ENCODE peak calls at places on chromosome 15, in five cellular contexts. D is NCI-H2081; E is T-helper 2 cell; Z is effector memory CD8-positive, alpha-beta T cell; K is H9. N is an unnamed sample.

GRCh38 chr15:49675051-49675450 is 54.2 kb downstream of the DTWD1 start:
- DNase-seq in K (no peak), Z (no peak), E (no peak), D (no peak), N (no peak)

GRCh38 chr15:73683624-73684536 is at the start of gene CD276:
- DNase-seq in D (peak; percentile 17), Z (no peak), E (no peak), K (peak; percentile 82), N (peak; percentile 88)

GRCh38 chr15:89177633-89178306 is 43.6 kb downstream of the RLBP1 start:
- DNase-seq in E (peak; percentile 47), K (peak; percentile 62), Z (peak; percentile 48), D (peak; percentile 68), N (no peak)

GRCh38 chr15:93033434-93034045 is 55.5 kb downstream of the RGMA start:
- DNase-seq in E (no peak), K (no peak), D (no peak), Z (no peak), N (no peak)

GRCh38 chr15:75452968-75453702 is 1.6 kb upstream of the SIN3A start:
- DNase-seq in Z (peak; percentile 21), D (peak; percentile 32), E (peak; percentile 35), K (peak; percentile 80), N (no peak)

GRCh38 chr15:52789601-52790165 is 453 bp downstream of the ONECUT1 start:
- DNase-seq in E (no peak), K (no peak), Z (no peak), D (peak; percentile 12), N (peak; percentile 82)

GRCh38 chr15:24823473-24823872 is 131.3 kb upstream of the SNRPN start:
- DNase-seq in D (no peak), K (peak; percentile 97), Z (no peak), E (no peak), N (no peak)

GRCh38 chr15:93372209-93372910 is 283.3 kb upstream of the RGMA start:
- DNase-seq in Z (no peak), E (no peak), D (peak; percentile 73), K (no peak), N (no peak)

GRCh38 chr15:100663550-100664335 is 61.4 kb downstream of the ASB7 start:
- DNase-seq in Z (no peak), E (no peak), K (no peak), D (no peak), N (no peak)

GRCh38 chr15:54803139-54803808 is 393.5 kb downstream of the RSL24D1 start:
- DNase-seq in D (no peak), Z (no peak), K (no peak), E (no peak), N (no peak)

GRCh38 chr15:100764778-100765457 is 114.7 kb upstream of the ALDH1A3 start:
- DNase-seq in E (no peak), Z (no peak), K (no peak), D (peak; percentile 12), N (peak; percentile 84)

GRCh38 chr15:89359471-89360293 is 25.1 kb upstream of the POLG start:
- DNase-seq in K (no peak), E (no peak), Z (no peak), D (no peak), N (no peak)

GRCh38 chr15:83871808-83872559 is 218.1 kb downstream of the ADAMTSL3 start:
- DNase-seq in Z (no peak), D (no peak), E (no peak), K (no peak), N (no peak)

GRCh38 chr15:89783111-89783860 is 7.2 kb downstream of the MESP2 start:
- DNase-seq in E (no peak), D (no peak), K (peak; percentile 79), Z (no peak), N (no peak)

GRCh38 chr15:101064795-101065569 is 145.8 kb downstream of the LRRK1 start:
- DNase-seq in D (no peak), E (no peak), Z (no peak), K (no peak), N (no peak)

GRCh38 chr15:75215107-75216004 is 13.7 kb downstream of the C15orf39 start:
- DNase-seq in Z (no peak), K (no peak), D (no peak), E (no peak), N (no peak)

GRCh38 chr15:80999623-81000036 is 1.1 kb upstream of the TLNRD1 start:
- DNase-seq in E (peak; percentile 38), D (no peak), Z (no peak), K (no peak), N (no peak)

GRCh38 chr15:41661529-41662225 is 1.5 kb downstream of the MGA start:
- DNase-seq in D (peak; percentile 79), Z (peak; percentile 69), E (peak; percentile 70), K (peak; percentile 95), N (peak; percentile 89)

GRCh38 chr15:66864871-66865281 is 162.8 kb downstream of the SMAD6 start:
- DNase-seq in Z (no peak), D (no peak), E (no peak), K (no peak), N (peak; percentile 71)

GRCh38 chr15:80502782-80503181 is 98.6 kb downstream of the ARNT2 start:
- DNase-seq in Z (no peak), K (peak; percentile 4), D (no peak), E (no peak), N (no peak)

GRCh38 chr15:34851751-34852150 is 56.4 kb upstream of the ACTC1 start:
- DNase-seq in Z (no peak), K (no peak), D (no peak), E (no peak), N (no peak)

GRCh38 chr15:57635300-57635944 is 43.7 kb downstream of the MYZAP start:
- DNase-seq in Z (no peak), K (no peak), D (no peak), E (no peak), N (no peak)

GRCh38 chr15:89515477-89515876 is 19.1 kb upstream of the RHCG start:
- DNase-seq in K (no peak), E (no peak), Z (no peak), D (no peak), N (peak; percentile 68)

GRCh38 chr15:59364238-59364637 is 8.4 kb downstream of the MYO1E start:
- DNase-seq in E (no peak), D (no peak), Z (no peak), K (no peak), N (no peak)

GRCh38 chr15:70348581-70349344 is 251.0 kb upstream of the TLE3 start:
- DNase-seq in Z (no peak), K (no peak), D (no peak), E (no peak), N (peak; percentile 68)

GRCh38 chr15:55084216-55084615 is 112.5 kb downstream of the RSL24D1 start:
- DNase-seq in E (no peak), Z (no peak), K (no peak), D (no peak), N (no peak)